ENCODE peak calls at places on chromosomes 1 and 21, in five cellular contexts. B is tibial nerve, D is psoas muscle, Y is fibroblast of lung, K is mesendoderm. O is an unnamed sample. For H3K36me3, the result is how much of the 10 kb centered on the place peaks cover.

GRCh38 chr1:66354311-66354922 is 179.5 kb upstream of the SGIP1 start:
- DNase-seq in B (no peak), D (no peak), Y (peak), K (peak), O (no peak)

GRCh38 chr1:58704616-58705021 is 4.8 kb upstream of the MYSM1 start:
- DNase-seq in B (no peak), D (no peak), Y (no peak), K (peak), O (no peak)

GRCh38 chr21:20276377-20276776 is 721.8 kb upstream of the NCAM2 start:
- DNase-seq in B (no peak), D (no peak), Y (no peak), K (no peak), O (no peak)

GRCh38 chr1:66276229-66276628 is 257.7 kb upstream of the SGIP1 start:
- DNase-seq in B (no peak), D (no peak), Y (no peak), K (no peak), O (no peak)

GRCh38 chr1:100130552-100131077 is 2.1 kb downstream of the SASS6 start:
- DNase-seq in B (no peak), D (no peak), Y (no peak), K (no peak), O (no peak)

GRCh38 chr1:233613252-233614172 is at the start of gene KCNK1:
- DNase-seq in B (no peak), D (peak), Y (peak), K (peak), O (peak)

GRCh38 chr1:2380816-2381591 is 10.3 kb downstream of the MORN1 start:
- DNase-seq in B (no peak), D (no peak), Y (no peak), K (no peak), O (peak)

GRCh38 chr21:15010645-15011044 is 54.2 kb downstream of the NRIP1 start:
- DNase-seq in B (no peak), D (no peak), Y (peak), K (no peak), O (no peak)

GRCh38 chr1:156747737-156748669 is 3.5 kb downstream of the HDGF start:
- DNase-seq in B (no peak), D (no peak), Y (peak), K (peak), O (no peak)

GRCh38 chr21:45042664-45043161 is 31.7 kb upstream of the ADARB1 start:
- DNase-seq in B (no peak), D (no peak), Y (no peak), K (no peak), O (no peak)

GRCh38 chr1:204280562-204280961 is 66.8 kb upstream of the GOLT1A start:
- DNase-seq in B (no peak), D (no peak), Y (no peak), K (no peak), O (no peak)

GRCh38 chr1:178727014-178727895 is 2.2 kb downstream of the RALGPS2 start:
- DNase-seq in B (no peak), D (no peak), Y (peak), K (peak), O (no peak)

GRCh38 chr1:235215453-235215852 is 54.4 kb upstream of the RBM34 start:
- DNase-seq in B (no peak), D (no peak), Y (no peak), K (no peak), O (no peak)

GRCh38 chr1:228457017-228457395 is 30.2 kb upstream of the RNF187 start:
- DNase-seq in B (no peak), D (no peak), Y (no peak), K (no peak), O (no peak)

GRCh38 chr1:94539496-94539895 is 2.1 kb downstream of the F3 start:
- DNase-seq in B (no peak), D (no peak), Y (peak), K (no peak), O (no peak)

GRCh38 chr1:158830904-158831507 is at the start of gene MNDA:
- DNase-seq in B (no peak), D (no peak), Y (no peak), K (no peak), O (no peak)

GRCh38 chr21:35026153-35026499 is 23.0 kb downstream of the RUNX1 start:
- DNase-seq in B (no peak), D (no peak), Y (peak), K (no peak), O (no peak)

GRCh38 chr21:22711636-22712035 is 1713.4 kb downstream of the NCAM2 start:
- DNase-seq in B (no peak), D (no peak), Y (no peak), K (no peak), O (no peak)

GRCh38 chr1:38741341-38741740 is 118.2 kb downstream of the RRAGC start:
- DNase-seq in B (no peak), D (no peak), Y (peak), K (peak), O (peak)

GRCh38 chr1:22140681-22141080 is 2.2 kb downstream of the WNT4 start:
- DNase-seq in B (no peak), D (no peak), Y (no peak), K (peak), O (no peak)

DNA sequence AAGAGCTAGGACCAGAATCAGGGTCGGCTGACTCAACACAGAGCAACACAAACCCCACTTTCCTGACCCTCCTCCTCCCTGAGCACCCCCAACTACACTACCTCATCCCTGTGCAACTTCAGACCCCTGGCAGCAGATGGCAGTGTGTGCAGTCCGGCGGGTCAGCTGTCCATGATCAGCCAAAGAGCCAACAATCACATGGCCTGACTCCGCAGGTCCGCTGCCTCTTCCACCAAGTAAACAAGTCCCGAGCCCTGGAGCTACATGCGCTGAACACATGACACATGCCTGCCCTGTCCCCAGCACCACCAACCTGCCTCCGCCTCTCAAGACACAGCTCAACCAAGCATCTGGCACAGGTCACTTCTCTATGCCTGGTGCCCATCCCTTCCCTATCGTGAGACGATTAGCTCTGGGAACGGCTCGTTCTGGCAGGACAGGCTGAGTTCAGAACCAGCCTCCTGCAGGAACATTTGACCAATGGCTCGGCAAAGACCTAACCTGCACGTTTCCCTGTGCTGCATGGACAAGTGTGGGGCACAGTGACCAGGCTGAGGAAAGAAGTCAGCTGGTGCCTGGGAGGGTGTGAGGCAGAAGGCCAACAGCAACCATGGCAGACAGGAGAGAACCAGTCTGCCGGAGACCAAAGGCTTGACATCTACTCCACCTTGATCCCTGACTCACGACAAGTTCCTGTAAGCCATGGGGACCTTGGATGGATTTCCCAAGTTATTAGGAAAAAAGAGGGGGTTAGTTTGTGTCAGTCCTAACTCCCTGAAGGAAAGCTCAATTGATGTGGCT is 60.3 kb downstream of the CD46 start:
- DNase-seq in B (peak), D (peak), Y (no peak), K (peak), O (peak)
- H3K36me3 ChIP-seq in B (under half), D (half or more), Y (under half), K (under half), O (half or more)

DNA sequence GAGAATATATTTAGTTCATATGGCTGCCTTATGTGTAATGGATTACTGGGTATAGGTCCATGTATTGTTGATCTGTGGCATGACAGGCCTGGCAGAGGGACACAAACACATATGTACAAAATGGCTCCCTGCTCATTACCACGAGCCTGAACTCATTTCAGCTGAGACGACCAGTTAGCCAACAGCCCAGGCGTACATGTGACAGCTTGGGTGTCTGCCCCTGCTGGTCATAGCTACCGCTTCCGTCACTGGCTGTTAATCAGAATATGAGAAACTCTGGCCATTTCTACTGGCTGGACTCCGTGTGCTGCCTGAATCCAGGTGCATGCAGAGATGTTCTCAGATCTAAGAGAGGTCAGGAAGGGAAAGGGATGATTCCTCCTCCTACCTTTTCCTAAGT is 144.4 kb downstream of the PBX1 start:
- DNase-seq in B (no peak), D (peak), Y (no peak), K (no peak), O (no peak)
- H3K27ac ChIP-seq in B (no peak), D (peak), Y (no peak), K (no peak), O (no peak)

GRCh38 chr1:1322952-1323351 is 1.5 kb downstream of the INTS11 start:
- DNase-seq in B (no peak), D (no peak), Y (no peak), K (no peak), O (no peak)
- H3K36me3 ChIP-seq in B (under half), D (under half), Y (under half), K (under half), O (under half)

GRCh38 chr1:55402117-55402516 is 187.0 kb upstream of the USP24 start:
- DNase-seq in B (no peak), D (no peak), Y (peak), K (no peak), O (no peak)
- H3K27ac ChIP-seq in B (no peak), D (no peak), Y (peak), K (no peak), O (no peak)

GRCh38 chr1:222624214-222624613 is 6.3 kb downstream of the MIA3 start:
- DNase-seq in B (no peak), D (no peak), Y (no peak), K (no peak), O (no peak)

GRCh38 chr1:222620566-222620965 is 2.7 kb downstream of the MIA3 start:
- DNase-seq in B (no peak), D (no peak), Y (no peak), K (no peak), O (no peak)

GRCh38 chr1:222622765-222623164 is 4.9 kb downstream of the MIA3 start:
- DNase-seq in B (no peak), D (no peak), Y (no peak), K (no peak), O (no peak)

GRCh38 chr1:222627232-222627631 is 9.3 kb downstream of the MIA3 start:
- DNase-seq in B (no peak), D (peak), Y (peak), K (no peak), O (no peak)

GRCh38 chr1:222623458-222623857 is 5.6 kb downstream of the MIA3 start:
- DNase-seq in B (no peak), D (no peak), Y (no peak), K (no peak), O (no peak)
- H3K36me3 ChIP-seq in B (under half), D (half or more), Y (under half), K (under half), O (under half)

DNA sequence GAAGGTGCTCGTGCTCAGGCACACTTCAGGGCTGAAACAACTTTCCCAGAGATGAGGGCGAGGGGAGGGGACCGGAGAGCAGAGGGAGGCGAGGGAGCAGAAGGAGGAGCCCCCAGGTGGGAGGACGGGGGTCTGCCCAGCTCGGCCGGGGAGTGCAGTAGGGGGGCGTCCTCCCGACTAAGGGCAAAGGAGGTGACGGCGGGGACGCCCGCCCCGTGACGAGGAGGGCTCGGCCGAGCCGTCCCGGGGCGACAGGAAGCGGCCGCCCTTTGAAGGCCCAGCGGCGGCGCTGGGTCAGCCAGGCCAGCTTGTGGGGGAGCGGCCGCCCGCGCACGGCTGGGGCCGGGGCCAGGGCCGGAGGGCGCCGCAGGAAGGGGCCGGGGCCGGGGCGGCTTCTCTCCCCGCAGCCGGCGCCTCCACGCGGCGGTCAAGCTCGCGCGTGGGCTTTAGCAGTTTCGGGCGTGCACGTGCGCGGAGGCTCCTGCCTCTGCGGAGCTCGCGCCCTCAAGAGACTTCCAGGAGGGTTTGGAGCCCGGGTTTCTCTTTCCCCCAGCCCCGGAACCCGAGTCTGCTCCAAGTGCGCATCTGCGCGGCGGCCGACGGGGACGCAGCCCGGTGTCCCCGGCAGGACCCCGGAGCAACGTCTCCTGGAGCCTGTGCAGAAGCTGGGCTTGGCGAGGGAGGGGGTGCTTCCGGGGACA is 100.8 kb upstream of the SLC45A1 start:
- DNase-seq in B (no peak), D (peak), Y (peak), K (peak), O (peak)
- H3K27ac ChIP-seq in B (peak), D (peak), Y (peak), K (no peak), O (peak)

DNA sequence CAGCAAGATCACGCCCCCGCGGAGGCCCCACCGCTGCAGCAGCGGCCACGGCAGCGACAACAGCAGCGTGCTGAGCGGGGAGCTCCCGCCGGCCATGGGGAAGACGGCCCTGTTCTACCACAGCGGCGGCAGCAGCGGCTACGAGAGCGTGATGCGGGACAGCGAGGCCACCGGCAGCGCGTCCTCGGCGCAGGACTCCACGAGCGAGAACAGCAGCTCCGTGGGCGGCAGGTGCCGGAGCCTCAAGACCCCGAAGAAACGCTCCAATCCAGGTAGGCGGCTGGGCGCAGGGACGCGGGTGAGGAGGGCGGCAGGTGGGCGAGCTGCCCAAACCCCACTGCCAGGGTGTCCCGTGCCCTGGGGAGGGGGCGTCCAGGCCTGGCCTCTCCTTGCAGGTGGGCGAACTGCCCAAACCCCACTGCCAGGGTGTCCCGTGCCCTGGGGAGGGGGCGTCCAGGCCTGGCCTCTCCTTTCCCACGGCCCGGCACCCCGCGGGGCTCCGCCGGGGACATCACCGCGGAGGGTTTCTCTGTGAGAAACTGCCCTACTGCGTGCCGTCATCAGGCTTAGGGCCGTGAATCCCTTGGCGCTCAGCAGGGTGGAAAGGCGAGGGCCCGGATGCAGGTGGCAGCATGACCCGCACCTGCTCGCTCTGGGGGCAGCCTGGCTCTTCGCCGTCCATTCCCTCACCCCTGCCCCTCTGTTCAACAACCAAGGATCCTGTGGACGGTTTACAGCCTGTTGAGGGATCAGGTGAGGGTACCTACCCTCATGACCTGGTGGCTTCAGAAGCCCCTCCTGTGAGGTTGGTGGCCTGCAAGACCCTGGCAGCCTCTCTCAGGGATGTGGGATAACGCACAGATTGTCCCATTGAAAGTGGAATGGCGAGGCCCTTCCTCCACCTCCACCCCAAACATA is 534.0 kb downstream of the KIF26B start:
- DNase-seq in B (no peak), D (no peak), Y (no peak), K (no peak), O (peak)
- H3K36me3 ChIP-seq in B (under half), D (under half), Y (under half), K (under half), O (under half)

DNA sequence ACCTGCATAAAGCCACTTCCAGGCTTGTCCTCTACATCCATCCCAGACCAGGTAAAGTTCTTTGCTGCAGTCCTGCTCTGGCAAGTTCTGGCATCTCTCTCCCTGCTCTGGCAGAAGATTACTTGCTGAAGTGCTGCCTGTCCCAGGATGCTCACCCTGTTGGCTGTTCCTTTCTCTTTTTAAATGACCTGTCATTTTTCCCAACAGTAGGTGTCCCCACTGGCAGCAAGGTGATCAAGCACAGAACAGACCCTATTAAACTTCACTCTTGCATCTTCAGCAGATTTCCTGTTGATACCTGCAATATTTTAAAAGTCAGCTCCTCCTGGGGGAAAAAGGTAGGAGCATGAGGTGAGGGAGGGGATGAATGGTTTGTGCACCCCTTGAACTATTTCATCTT is 332.6 kb downstream of the PBX1 start:
- DNase-seq in B (no peak), D (no peak), Y (no peak), K (peak), O (no peak)
- H3K27ac ChIP-seq in B (no peak), D (no peak), Y (no peak), K (no peak), O (no peak)

GRCh38 chr1:37622131-37622530 is 12.6 kb downstream of the RSPO1 start:
- DNase-seq in B (no peak), D (no peak), Y (no peak), K (peak), O (no peak)
- H3K36me3 ChIP-seq in B (under half), D (under half), Y (under half), K (under half), O (under half)